ENCODE peak calls at places on chromosomes 2 and 18, in five cellular contexts. C, S, V, N and G are unnamed samples.

GRCh38 chr2:193199322-193199721 is 1004.6 kb upstream of the TMEFF2 start:
- DNase-seq in C (no peak), V (no peak), N (no peak), S (no peak), G (no peak)

GRCh38 chr2:233419626-233420431 is 65.5 kb downstream of the DGKD start:
- DNase-seq in N (peak; percentile 81), V (peak; percentile 31), S (no peak), C (no peak), G (no peak)

GRCh38 chr2:15152382-15152781 is 408.8 kb downstream of the NBAS start:
- DNase-seq in S (no peak), C (no peak), N (no peak), V (no peak), G (no peak)

GRCh38 chr2:239809391-239809790 is 215.8 kb downstream of the NDUFA10 start:
- DNase-seq in V (no peak), N (no peak), S (no peak), C (no peak), G (no peak)

GRCh38 chr2:157919181-157919580 is 43.1 kb upstream of the ACVR1 start:
- DNase-seq in V (no peak), C (no peak), N (no peak), S (no peak), G (no peak)

GRCh38 chr2:231331533-231331932 is 64.0 kb upstream of the B3GNT7 start:
- DNase-seq in C (no peak), N (no peak), V (no peak), S (no peak), G (no peak)

GRCh38 chr18:76494541-76495403 is at the start of gene ZNF516:
- DNase-seq in C (no peak), V (peak; percentile 34), N (no peak), S (no peak), G (no peak)

GRCh38 chr2:95231723-95232122 is 24.4 kb downstream of the ZNF892 start:
- DNase-seq in N (no peak), V (peak; percentile 55), S (peak; percentile 49), C (no peak), G (peak; percentile 2)

GRCh38 chr2:206084870-206085741 is 868 bp downstream of the INO80D start:
- DNase-seq in N (peak; percentile 48), C (peak; percentile 13), S (no peak), V (no peak), G (no peak)

GRCh38 chr2:52934354-52934898 is 833.2 kb upstream of the CHAC2 start:
- DNase-seq in V (peak; percentile 91), S (peak; percentile 20), N (no peak), C (no peak), G (no peak)

GRCh38 chr2:117835990-117836760 is 21.7 kb downstream of the DDX18 start:
- DNase-seq in N (peak; percentile 61), V (peak; percentile 76), C (peak; percentile 25), S (peak; percentile 86), G (no peak)

GRCh38 chr18:9519431-9519830 is 44.1 kb downstream of the RALBP1 start:
- DNase-seq in N (no peak), V (no peak), S (no peak), C (no peak), G (no peak)

GRCh38 chr2:165572155-165572554 is 102.7 kb downstream of the CSRNP3 start:
- DNase-seq in S (no peak), C (no peak), V (no peak), N (no peak), G (peak; percentile 91)

GRCh38 chr2:177093384-177093783 is 119.2 kb upstream of the HNRNPA3 start:
- DNase-seq in N (no peak), S (no peak), C (no peak), V (no peak), G (no peak)

GRCh38 chr2:61117534-61117933 is 44.5 kb upstream of the C2orf74 start:
- DNase-seq in C (no peak), S (peak; percentile 76), N (no peak), V (peak; percentile 42), G (no peak)

GRCh38 chr2:175003875-175004729 is 1.1 kb downstream of the CHN1 start:
- DNase-seq in V (no peak), N (no peak), S (peak; percentile 3), C (no peak), G (peak; percentile 18)